ENCODE peak calls at places on chromosomes 1 and 21, in nine cellular contexts. E, V, J, Q, S, Z, O, I and H are unnamed samples.

GRCh38 chr1:244322791-244323521 is 128.8 kb downstream of the ADSS2 start:
- DNase-seq in E (peak; percentile 43), V (no peak), J (peak; percentile 36), Q (peak; percentile 91), S (no peak), Z (no peak), O (no peak), I (no peak), H (peak; percentile 49)

GRCh38 chr1:212212343-212212742 is 72.9 kb upstream of the PPP2R5A start:
- DNase-seq in E (no peak), V (no peak), J (no peak), Q (no peak), S (no peak), Z (no peak), O (no peak), I (no peak), H (no peak)

GRCh38 chr1:85047472-85048295 is 616 bp downstream of the MCOLN3 start:
- DNase-seq in E (peak; percentile 8), V (no peak), J (no peak), Q (no peak), S (peak; percentile 60), Z (no peak), O (no peak), I (peak; percentile 16), H (no peak)

GRCh38 chr1:242002528-242002927 is 3.6 kb upstream of the MAP1LC3C start:
- DNase-seq in E (no peak), V (no peak), J (no peak), Q (no peak), S (no peak), Z (no peak), O (no peak), I (no peak), H (no peak)

GRCh38 chr21:32334980-32335471 is 36.4 kb downstream of the MRAP start:
- DNase-seq in E (no peak), V (no peak), J (no peak), Q (no peak), S (no peak), Z (no peak), O (no peak), I (no peak), H (no peak)

GRCh38 chr21:44989538-44989888 is 49.7 kb downstream of the SLX9 start:
- DNase-seq in E (no peak), V (no peak), J (no peak), Q (no peak), S (peak; percentile 85), Z (peak; percentile 42), O (no peak), I (no peak), H (no peak)

GRCh38 chr1:13513885-13514546 is at the start of gene LRRC38:
- DNase-seq in E (no peak), V (no peak), J (peak; percentile 6), Q (no peak), S (no peak), Z (no peak), O (no peak), I (peak; percentile 24), H (no peak)

GRCh38 chr1:231803353-231803752 is 176.8 kb downstream of the DISC1 start:
- DNase-seq in E (no peak), V (no peak), J (no peak), Q (peak; percentile 96), S (no peak), Z (no peak), O (no peak), I (no peak), H (no peak)

GRCh38 chr1:15282810-15283474 is 35.9 kb downstream of the FHAD1 start:
- DNase-seq in E (peak; percentile 41), V (no peak), J (peak; percentile 44), Q (no peak), S (peak; percentile 88), Z (no peak), O (no peak), I (peak; percentile 26), H (no peak)

GRCh38 chr1:74286414-74286813 is 51.2 kb downstream of the TNNI3K start:
- DNase-seq in E (no peak), V (no peak), J (no peak), Q (no peak), S (no peak), Z (no peak), O (no peak), I (no peak), H (no peak)

GRCh38 chr1:169601096-169601881 is 15.0 kb upstream of the F5 start:
- DNase-seq in E (no peak), V (no peak), J (no peak), Q (peak; percentile 25), S (no peak), Z (no peak), O (no peak), I (no peak), H (no peak)

GRCh38 chr1:80566123-80566522 is 1234.6 kb upstream of the ADGRL2 start:
- DNase-seq in E (no peak), V (no peak), J (no peak), Q (no peak), S (no peak), Z (no peak), O (no peak), I (no peak), H (no peak)

GRCh38 chr1:66444438-66445265 is 89.3 kb upstream of the SGIP1 start:
- DNase-seq in E (no peak), V (no peak), J (no peak), Q (no peak), S (no peak), Z (no peak), O (no peak), I (no peak), H (no peak)

GRCh38 chr1:86739901-86740507 is 35.6 kb downstream of the SH3GLB1 start:
- DNase-seq in E (no peak), V (no peak), J (no peak), Q (no peak), S (no peak), Z (no peak), O (no peak), I (no peak), H (no peak)

GRCh38 chr1:86747304-86747703 is 42.9 kb downstream of the SH3GLB1 start:
- DNase-seq in E (no peak), V (no peak), J (no peak), Q (no peak), S (no peak), Z (no peak), O (no peak), I (no peak), H (no peak)

DNA sequence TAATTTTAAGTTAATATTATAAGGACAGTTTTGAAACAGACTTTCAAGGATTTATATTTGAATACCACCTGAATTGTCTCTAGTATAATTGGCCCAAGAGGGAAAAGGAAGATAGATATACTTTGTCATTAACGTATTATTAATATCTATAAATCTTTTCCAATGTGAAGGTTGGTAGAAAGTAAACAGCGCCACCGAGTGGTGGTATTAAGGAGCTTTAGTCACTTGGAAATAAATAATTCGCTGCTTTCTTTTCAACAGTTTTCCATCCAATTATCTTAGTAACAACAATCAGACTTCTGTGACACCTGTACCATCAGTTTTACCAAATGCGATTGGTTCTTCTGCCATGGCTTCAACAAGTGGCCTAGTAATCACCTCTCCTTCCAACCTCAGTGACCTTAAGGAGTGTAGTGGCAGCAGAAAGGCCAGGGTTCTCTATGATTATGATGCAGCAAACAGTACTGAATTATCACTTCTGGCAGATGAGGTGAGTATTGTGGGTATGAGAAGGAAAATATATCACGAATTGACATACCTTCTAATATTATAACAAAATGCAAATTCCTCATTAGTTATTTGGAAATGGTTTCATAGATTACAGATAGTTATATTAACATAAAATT is 37.7 kb downstream of the SH3GLB1 start:
- DNase-seq in E (no peak), V (no peak), J (peak; percentile 29), Q (peak; percentile 45), S (no peak), Z (no peak), O (no peak), I (no peak), H (no peak)
- TF ChIP-seq CTCF in E (peak; percentile 57), V (peak; percentile 85), J (peak; percentile 67), Q (peak; percentile 33), S (peak; percentile 29), Z (peak; percentile 79), O (peak; percentile 75), I (peak; percentile 73), H (peak; percentile 69)

GRCh38 chr1:47333922-47334764 is 553 bp downstream of the CMPK1 start:
- DNase-seq in E (peak; percentile 80), V (peak; percentile 63), J (peak; percentile 75), Q (peak; percentile 87), S (peak; percentile 88), Z (peak; percentile 72), O (peak; percentile 69), I (peak; percentile 80), H (peak; percentile 90)
- TF ChIP-seq CTCF in E (no peak), V (peak; percentile 20), J (no peak), Q (no peak), S (no peak), Z (peak; percentile 40), O (no peak), I (peak; percentile 29), H (no peak)

GRCh38 chr1:97190326-97190725 is 468.7 kb downstream of the PTBP2 start:
- DNase-seq in E (no peak), V (no peak), J (no peak), Q (no peak), S (no peak), Z (no peak), O (no peak), I (no peak), H (no peak)

GRCh38 chr1:97196825-97197516 is 475.4 kb downstream of the PTBP2 start:
- DNase-seq in E (no peak), V (no peak), J (no peak), Q (no peak), S (no peak), Z (no peak), O (no peak), I (no peak), H (no peak)

DNA sequence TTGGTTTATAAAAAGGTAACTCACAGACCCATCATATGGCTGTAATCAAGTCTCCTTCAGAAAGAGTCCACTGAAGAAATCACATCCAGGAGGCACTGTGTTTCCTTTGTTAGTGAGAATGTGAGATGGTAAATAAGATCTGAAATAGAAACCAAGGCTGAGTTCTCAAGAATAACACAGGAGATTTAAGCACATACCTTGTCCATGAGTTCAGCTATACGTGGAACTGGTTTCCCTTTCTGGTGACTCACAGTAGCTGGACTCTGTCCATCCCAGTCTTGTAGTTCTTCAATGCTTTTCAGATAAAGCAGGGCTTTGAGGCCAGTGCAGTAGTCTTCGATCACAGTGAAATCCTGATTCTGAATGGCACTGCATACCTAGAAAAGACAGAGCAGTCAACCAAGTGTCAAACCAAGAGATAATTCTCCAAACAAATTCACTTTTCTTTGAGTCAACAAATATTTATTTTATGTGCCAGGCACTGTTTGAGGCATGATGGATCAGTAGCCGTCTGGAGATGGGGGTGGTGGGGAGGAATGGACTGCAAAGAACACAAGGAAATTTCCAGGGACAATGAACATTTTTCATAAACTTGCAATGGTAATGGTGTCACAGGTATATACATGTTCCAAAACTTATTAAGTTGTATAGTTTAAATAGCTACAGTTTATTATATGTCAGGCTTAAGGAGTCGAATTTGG is 471.4 kb downstream of the PTBP2 start:
- DNase-seq in E (no peak), V (no peak), J (no peak), Q (no peak), S (no peak), Z (peak; percentile 62), O (no peak), I (no peak), H (no peak)
- TF ChIP-seq CTCF in E (no peak), V (no peak), J (no peak), Q (no peak), S (no peak), Z (peak; percentile 42), O (no peak), I (no peak), H (peak; percentile 23)

GRCh38 chr1:106680922-106681321 is 375.6 kb upstream of the PRMT6 start:
- DNase-seq in E (no peak), V (no peak), J (no peak), Q (no peak), S (no peak), Z (no peak), O (no peak), I (no peak), H (no peak)
- TF ChIP-seq CTCF in E (no peak), V (no peak), J (no peak), Q (no peak), S (no peak), Z (no peak), O (no peak), I (no peak), H (no peak)